ENCODE peak calls at places on chromosomes 6 and 20, in four cellular contexts. C is neural progenitor cell, M is GM23338, X is MM.1S. T is an unnamed sample.

GRCh38 chr6:162177733-162178132 is 549.8 kb downstream of the PRKN start:
- DNase-seq in X (no peak), M (peak), C (peak), T (no peak)

GRCh38 chr20:38094373-38094775 is 60.8 kb downstream of the RPRD1B start:
- DNase-seq in X (peak), M (no peak), C (no peak), T (peak)

GRCh38 chr6:38982470-38982869 is 66.1 kb upstream of the GLP1R start:
- DNase-seq in M (peak), X (no peak), C (no peak), T (no peak)

GRCh38 chr6:14921170-14921569 is 324.7 kb upstream of the JARID2 start:
- DNase-seq in X (no peak), C (peak), M (peak), T (no peak)

GRCh38 chr20:44651507-44652373 is at the start of gene ADA:
- DNase-seq in M (peak), C (peak), X (peak), T (peak)

GRCh38 chr6:165653607-165654006 is 9.4 kb downstream of the PDE10A start:
- DNase-seq in C (no peak), X (no peak), M (no peak), T (no peak)

GRCh38 chr6:10429638-10430427 is 15.0 kb upstream of the TFAP2A start:
- DNase-seq in C (peak), X (peak), M (peak), T (peak)

GRCh38 chr6:151101811-151102694 is 137.7 kb upstream of the AKAP12 start:
- DNase-seq in M (no peak), C (no peak), X (no peak), T (no peak)

GRCh38 chr6:30508890-30509736 is 19.8 kb downstream of the HLA-E start:
- DNase-seq in X (peak), C (no peak), M (no peak), T (peak)

GRCh38 chr20:32010096-32010495 is at the start of gene CCM2L:
- DNase-seq in M (no peak), X (no peak), C (no peak), T (no peak)

GRCh38 chr20:49936153-49937022 is at the start of gene RNF114:
- DNase-seq in M (peak), X (peak), C (peak), T (peak)

GRCh38 chr6:38364775-38365174 is 275.0 kb downstream of the BTBD9 start:
- DNase-seq in C (no peak), X (no peak), M (no peak), T (no peak)

GRCh38 chr6:104943781-104944180 is 13.1 kb upstream of the LIN28B start:
- DNase-seq in M (no peak), X (peak), C (peak), T (no peak)

GRCh38 chr6:28648035-28648877 is 122.6 kb downstream of the GPX5 start:
- DNase-seq in X (peak), M (peak), C (peak), T (peak)

GRCh38 chr20:50294164-50295088 is 103.8 kb downstream of the CEBPB start:
- DNase-seq in M (no peak), X (no peak), C (no peak), T (no peak)

GRCh38 chr20:41174782-41175181 is 37.4 kb downstream of the PLCG1 start:
- DNase-seq in C (peak), X (no peak), M (no peak), T (no peak)

GRCh38 chr6:14353798-14354197 is 236.2 kb downstream of the CD83 start:
- DNase-seq in C (no peak), M (no peak), X (no peak), T (no peak)

GRCh38 chr20:41005361-41005729 is 23.3 kb upstream of the TOP1 start:
- DNase-seq in C (no peak), X (no peak), M (no peak), T (no peak)

GRCh38 chr6:32112436-32112980 is 3.4 kb upstream of the TNXB start:
- DNase-seq in X (no peak), C (no peak), M (no peak), T (no peak)

GRCh38 chr6:157300436-157300835 is 22.9 kb downstream of the TMEM242 start:
- DNase-seq in M (no peak), X (no peak), C (no peak), T (no peak)

GRCh38 chr20:53739799-53740785 is 146.5 kb upstream of the ZNF217 start:
- DNase-seq in M (no peak), X (peak), C (no peak), T (peak)

GRCh38 chr6:167576050-167576741 is 250.5 kb upstream of the AFDN start:
- DNase-seq in M (no peak), X (no peak), C (no peak), T (no peak)

GRCh38 chr6:115830895-115831294 is 229.8 kb downstream of the FRK start:
- DNase-seq in X (no peak), C (no peak), M (no peak), T (no peak)

GRCh38 chr20:10264166-10264558 is 45.5 kb downstream of the SNAP25 start:
- DNase-seq in X (no peak), M (no peak), C (no peak), T (no peak)

GRCh38 chr20:48295966-48296421 is 510.7 kb upstream of the SULF2 start:
- DNase-seq in M (peak), C (peak), X (no peak), T (no peak)

GRCh38 chr20:11158146-11158545 is 484.3 kb upstream of the JAG1 start:
- DNase-seq in C (no peak), M (no peak), X (no peak), T (no peak)

GRCh38 chr20:23241416-23241815 is 109.2 kb upstream of the NXT1 start:
- DNase-seq in M (no peak), X (no peak), C (no peak), T (no peak)

GRCh38 chr20:33147299-33147698 is 20.7 kb upstream of the BPIFA2 start:
- DNase-seq in M (no peak), X (no peak), C (no peak), T (no peak)

GRCh38 chr6:4396032-4396431 is 260.7 kb upstream of the ECI2 start:
- DNase-seq in X (no peak), M (peak), C (no peak), T (no peak)

GRCh38 chr6:4640139-4640538 is 136.1 kb upstream of the CDYL start:
- DNase-seq in X (no peak), C (no peak), M (no peak), T (no peak)

GRCh38 chr20:23141450-23142161 is 55.5 kb upstream of the CD93 start:
- DNase-seq in C (no peak), X (no peak), M (no peak), T (no peak)

GRCh38 chr20:1225729-1226313 is at the start of gene RAD21L1:
- DNase-seq in C (peak), X (peak), M (peak), T (peak)
- H3K27ac ChIP-seq in C (no peak), X (no peak), M (no peak), T (no peak)

GRCh38 chr6:19839237-19839546 is 2.0 kb downstream of the ID4 start:
- DNase-seq in M (no peak), C (no peak), X (no peak), T (no peak)
- H2AFZ ChIP-seq in M (no peak), C (peak), X (peak), T (peak)

GRCh38 chr6:138248878-138249277 is 30.6 kb upstream of the PBOV1 start:
- DNase-seq in C (no peak), M (no peak), X (no peak), T (no peak)

GRCh38 chr6:138253731-138254130 is 35.4 kb upstream of the PBOV1 start:
- DNase-seq in M (no peak), X (no peak), C (no peak), T (no peak)

GRCh38 chr6:138250053-138250452 is 31.8 kb upstream of the PBOV1 start:
- DNase-seq in C (no peak), X (no peak), M (no peak), T (no peak)

GRCh38 chr6:138248011-138248410 is 29.7 kb upstream of the PBOV1 start:
- DNase-seq in C (no peak), M (no peak), X (no peak), T (no peak)

GRCh38 chr6:138250513-138251247 is 32.4 kb upstream of the PBOV1 start:
- DNase-seq in M (no peak), C (no peak), X (no peak), T (no peak)
- TF ChIP-seq EZH2phosphoT487 in M (no peak), C (no peak), X (no peak), T (no peak)

DNA sequence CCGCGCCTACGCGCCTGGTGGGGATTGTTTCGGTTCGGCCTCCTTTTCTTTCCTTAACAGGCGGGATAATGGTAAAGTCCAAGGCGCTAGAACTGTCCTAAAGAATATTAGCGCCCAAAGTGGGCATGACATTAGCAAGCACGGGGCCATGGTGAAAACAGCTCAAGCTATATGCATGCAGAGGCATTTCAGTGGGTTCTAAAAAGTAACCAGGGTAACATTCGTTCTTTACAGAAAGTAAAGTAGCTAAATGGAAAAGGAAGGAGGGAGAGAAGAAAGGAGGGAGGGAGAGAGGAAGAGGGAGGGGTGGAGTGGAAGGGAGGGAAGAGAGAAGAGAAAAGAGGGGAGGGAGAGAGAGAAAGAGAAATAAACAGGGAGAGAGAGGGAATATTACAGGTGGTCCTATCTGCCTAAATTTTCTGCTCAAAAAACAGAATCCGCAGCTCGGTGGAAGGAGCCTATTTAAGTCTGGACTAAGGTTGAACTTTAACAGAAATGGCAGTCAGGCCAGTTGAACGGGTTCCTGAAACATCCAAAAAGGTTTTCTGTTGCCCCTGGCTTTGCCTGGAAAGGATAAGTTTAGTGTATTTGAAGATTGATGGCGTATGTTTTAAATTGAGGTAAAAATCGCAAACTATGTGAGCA is 2.0 kb downstream of the TFAP2B start:
- DNase-seq in X (no peak), C (peak), M (no peak), T (no peak)
- H3K27ac ChIP-seq in X (no peak), C (no peak), M (no peak), T (no peak)

DNA sequence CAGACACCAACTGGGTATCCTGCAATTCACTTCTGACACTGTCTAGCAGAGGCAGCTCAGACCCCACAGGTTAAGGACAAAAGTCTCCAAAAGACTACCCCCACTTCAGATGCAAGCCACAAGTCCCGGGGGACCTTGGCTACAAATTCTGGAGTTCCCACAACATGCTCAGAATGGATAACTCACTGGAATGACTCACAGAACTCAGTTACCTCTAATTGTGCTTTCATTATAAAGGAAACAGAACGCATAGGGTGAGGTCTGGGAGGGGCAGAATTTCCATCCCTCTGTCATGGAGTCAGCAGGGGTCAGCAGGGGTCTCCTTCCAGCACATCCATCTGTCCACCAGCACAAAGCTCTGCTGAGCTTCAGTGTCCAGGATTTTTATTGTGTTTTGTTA is 184.2 kb downstream of the CDH4 start:
- DNase-seq in C (no peak), M (no peak), X (no peak), T (no peak)
- H2AFZ ChIP-seq in C (no peak), M (no peak), X (no peak), T (no peak)

GRCh38 chr6:55916188-55916587 is 40.8 kb upstream of the BMP5 start:
- DNase-seq in X (no peak), M (no peak), C (no peak), T (no peak)

GRCh38 chr6:55922406-55922805 is 47.0 kb upstream of the BMP5 start:
- DNase-seq in C (no peak), X (no peak), M (no peak), T (no peak)

GRCh38 chr6:55919909-55920308 is 44.5 kb upstream of the BMP5 start:
- DNase-seq in X (no peak), M (no peak), C (no peak), T (no peak)

GRCh38 chr6:55917756-55918415 is 42.5 kb upstream of the BMP5 start:
- DNase-seq in X (no peak), C (no peak), M (no peak), T (no peak)

DNA sequence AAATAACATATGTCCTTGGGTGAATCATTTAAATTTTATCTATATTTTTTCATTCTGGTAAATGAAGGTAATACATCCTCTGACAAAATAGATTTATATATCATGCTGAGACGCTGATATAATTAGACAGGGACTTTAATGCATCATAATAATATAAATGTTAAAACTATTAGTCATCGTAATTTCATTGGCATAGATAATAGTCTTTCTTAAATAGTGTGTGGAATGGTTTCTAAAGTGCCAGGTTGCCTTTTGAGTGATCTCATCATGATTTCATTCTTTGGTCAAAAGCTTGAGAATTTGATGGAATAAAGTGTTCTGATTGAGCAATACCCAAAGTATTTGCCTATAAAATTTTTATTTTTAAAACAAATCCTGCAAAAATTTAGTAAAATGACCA is 43.2 kb upstream of the BMP5 start:
- DNase-seq in X (no peak), C (no peak), M (no peak), T (no peak)
- TF ChIP-seq EZH2phosphoT487 in X (no peak), C (no peak), M (no peak), T (no peak)